ENCODE peak calls at places on chromosome X, in seven cellular contexts. L is stimulated activated naive CD4-positive, alpha-beta T cell; T is sciatic nerve; J is LoVo; K is activated naive CD4-positive, alpha-beta T cell treated with anti-CD3 and anti-CD28 coated beads, Interleukin-2, amount 50 U/mL, for 72 hours; D is PC-9; H is activated CD8-positive, alpha-beta memory T cell treated with anti-CD3 and anti-CD28 coated beads for 48 hours. W is an unnamed sample.

GRCh38 chrX:46130246-46130645 is 415.0 kb downstream of the ZNF674 start:
- DNase-seq in L (no peak), T (no peak), J (no peak), K (no peak), D (no peak), H (no peak), W (no peak)

GRCh38 chrX:134000260-134001245 is 15.2 kb upstream of the GPC3 start:
- DNase-seq in L (no peak), T (no peak), J (no peak), K (no peak), D (no peak), H (no peak), W (no peak)

GRCh38 chrX:138939038-138939437 is 227.5 kb upstream of the FGF13 start:
- DNase-seq in L (no peak), T (no peak), J (no peak), K (no peak), D (no peak), H (no peak), W (no peak)

GRCh38 chrX:46920235-46920634 is 8.0 kb downstream of the JADE3 start:
- DNase-seq in L (no peak), T (no peak), J (no peak), K (no peak), D (no peak), H (no peak), W (no peak)

GRCh38 chrX:112636288-112636687 is 43.5 kb downstream of the LHFPL1 start:
- DNase-seq in L (no peak), T (no peak), J (no peak), K (no peak), D (no peak), H (no peak), W (no peak)

GRCh38 chrX:48937065-48937907 is 18.5 kb upstream of the PIM2 start:
- DNase-seq in L (peak), T (no peak), J (no peak), K (peak), D (no peak), H (peak), W (no peak)

GRCh38 chrX:68288127-68288526 is 145.2 kb downstream of the OPHN1 start:
- DNase-seq in L (no peak), T (no peak), J (no peak), K (no peak), D (no peak), H (no peak), W (no peak)

GRCh38 chrX:20383487-20383886 is 116.8 kb upstream of the RPS6KA3 start:
- DNase-seq in L (no peak), T (no peak), J (no peak), K (no peak), D (no peak), H (no peak), W (no peak)

GRCh38 chrX:118904664-118905063 is 69.8 kb upstream of the LONRF3 start:
- DNase-seq in L (no peak), T (no peak), J (no peak), K (no peak), D (no peak), H (no peak), W (no peak)

GRCh38 chrX:13489451-13489850 is 80.0 kb upstream of the EGFL6 start:
- DNase-seq in L (no peak), T (peak), J (peak), K (no peak), D (no peak), H (no peak), W (peak)

GRCh38 chrX:54891573-54891972 is 29.1 kb upstream of the TRO start:
- DNase-seq in L (peak), T (no peak), J (peak), K (no peak), D (no peak), H (no peak), W (no peak)

GRCh38 chrX:71070531-71070930 is 2.4 kb upstream of the SNX12 start:
- DNase-seq in L (no peak), T (no peak), J (no peak), K (no peak), D (no peak), H (no peak), W (no peak)

GRCh38 chrX:2708601-2709200 is 17.6 kb downstream of the CD99 start:
- DNase-seq in L (no peak), T (no peak), J (no peak), K (no peak), D (no peak), H (no peak), W (no peak)

GRCh38 chrX:147174596-147174995 is 360.1 kb upstream of the CXorf51A start:
- DNase-seq in L (no peak), T (no peak), J (no peak), K (no peak), D (no peak), H (no peak), W (no peak)

GRCh38 chrX:43892471-43892870 is 10.2 kb upstream of the MAOB start:
- DNase-seq in L (no peak), T (no peak), J (no peak), K (no peak), D (no peak), H (no peak), W (no peak)

GRCh38 chrX:69535661-69536060 is 31.5 kb downstream of the NALF2 start:
- DNase-seq in L (no peak), T (no peak), J (no peak), K (no peak), D (no peak), H (no peak), W (no peak)

GRCh38 chrX:19947612-19948011 is 43.2 kb downstream of the BCLAF3 start:
- DNase-seq in L (no peak), T (no peak), J (no peak), K (no peak), D (no peak), H (no peak), W (no peak)

GRCh38 chrX:21740329-21741274 is 17.3 kb downstream of the SMPX start:
- DNase-seq in L (no peak), T (peak), J (no peak), K (no peak), D (no peak), H (no peak), W (no peak)

GRCh38 chrX:2398341-2398656 is 102.5 kb downstream of the DHRSX start:
- DNase-seq in L (no peak), T (no peak), J (no peak), K (no peak), D (no peak), H (no peak), W (no peak)

GRCh38 chrX:39931554-39932282 is 166.0 kb downstream of the BCOR start:
- DNase-seq in L (no peak), T (no peak), J (no peak), K (no peak), D (no peak), H (no peak), W (no peak)

GRCh38 chrX:47144626-47145407 is at the start of the genes NDUFB11 and RBM10:
- DNase-seq in L (peak), T (peak), J (peak), K (peak), D (peak), H (peak), W (peak)

GRCh38 chrX:8741981-8742380 is 10.0 kb upstream of the ANOS1 start:
- DNase-seq in L (no peak), T (no peak), J (no peak), K (no peak), D (no peak), H (no peak), W (no peak)

GRCh38 chrX:96027363-96027894 is 657.2 kb upstream of the DIAPH2 start:
- DNase-seq in L (no peak), T (no peak), J (no peak), K (no peak), D (no peak), H (no peak), W (no peak)

GRCh38 chrX:70444326-70445196 is at the start of gene DLG3:
- DNase-seq in L (no peak), T (no peak), J (no peak), K (no peak), D (no peak), H (no peak), W (no peak)

GRCh38 chrX:56728752-56729151 is 291 bp upstream of the NBDY start:
- DNase-seq in L (no peak), T (no peak), J (no peak), K (no peak), D (no peak), H (no peak), W (no peak)

GRCh38 chrX:47502591-47503222 is 19.7 kb upstream of the ZNF41 start:
- DNase-seq in L (no peak), T (no peak), J (no peak), K (no peak), D (peak), H (no peak), W (no peak)

GRCh38 chrX:22742174-22742573 is 257.6 kb upstream of the DDX53 start:
- DNase-seq in L (no peak), T (no peak), J (no peak), K (no peak), D (no peak), H (no peak), W (no peak)

GRCh38 chrX:148259990-148260389 is 240.4 kb upstream of the AFF2 start:
- DNase-seq in L (no peak), T (no peak), J (no peak), K (no peak), D (no peak), H (no peak), W (no peak)

GRCh38 chrX:68832101-68832416 is 3.2 kb downstream of the EFNB1 start:
- DNase-seq in L (no peak), T (peak), J (no peak), K (no peak), D (peak), H (no peak), W (no peak)

GRCh38 chrX:17778984-17779383 is 41.7 kb downstream of the SCML1 start:
- DNase-seq in L (no peak), T (no peak), J (no peak), K (no peak), D (no peak), H (no peak), W (no peak)

GRCh38 chrX:139126493-139126892 is 404.0 kb upstream of the F9 start:
- DNase-seq in L (no peak), T (no peak), J (no peak), K (no peak), D (no peak), H (no peak), W (no peak)

W was measured in keratinocyte.